ENCODE peak calls at places on chromosome 22, in six cellular contexts. One of them, this sample, is unnamed.

GRCh38 chr22:27986459-27986858 is 67.4 kb upstream of the PITPNB start:
- DNase-seq in KBM-7: no peak
- DNase-seq in posterior vena cava: no peak
- DNase-seq in lung microvascular endothelial cell: no peak
- DNase-seq in esophagus squamous epithelium: no peak
- DNase-seq in progenitor cell of endocrine pancreas: no peak
- DNase-seq in this sample: no peak

GRCh38 chr22:37156686-37157435 is 7.1 kb upstream of the IL2RB start:
- DNase-seq in KBM-7: no peak
- DNase-seq in posterior vena cava: no peak
- DNase-seq in lung microvascular endothelial cell: no peak
- DNase-seq in esophagus squamous epithelium: no peak
- DNase-seq in progenitor cell of endocrine pancreas: no peak
- DNase-seq in this sample: no peak

GRCh38 chr22:29706991-29707390 is 12.8 kb upstream of the CABP7 start:
- DNase-seq in KBM-7: no peak
- DNase-seq in posterior vena cava: no peak
- DNase-seq in lung microvascular endothelial cell: no peak
- DNase-seq in esophagus squamous epithelium: no peak
- DNase-seq in progenitor cell of endocrine pancreas: no peak
- DNase-seq in this sample: no peak

GRCh38 chr22:37222440-37222971 is 10.2 kb upstream of the SSTR3 start:
- DNase-seq in KBM-7: no peak
- DNase-seq in posterior vena cava: no peak
- DNase-seq in lung microvascular endothelial cell: no peak
- DNase-seq in esophagus squamous epithelium: no peak
- DNase-seq in progenitor cell of endocrine pancreas: no peak
- DNase-seq in this sample: no peak

GRCh38 chr22:30472994-30473720 is 1.3 kb upstream of the SEC14L3 start:
- DNase-seq in KBM-7: no peak
- DNase-seq in posterior vena cava: no peak
- DNase-seq in lung microvascular endothelial cell: no peak
- DNase-seq in esophagus squamous epithelium: no peak
- DNase-seq in progenitor cell of endocrine pancreas: no peak
- DNase-seq in this sample: no peak

GRCh38 chr22:19012308-19012990 is 76.4 kb upstream of the PRODH start:
- DNase-seq in KBM-7: no peak
- DNase-seq in posterior vena cava: no peak
- DNase-seq in lung microvascular endothelial cell: no peak
- DNase-seq in esophagus squamous epithelium: no peak
- DNase-seq in progenitor cell of endocrine pancreas: no peak
- DNase-seq in this sample: no peak

GRCh38 chr22:25564979-25565677 is 653 bp downstream of the GRK3 start:
- DNase-seq in KBM-7: peak
- DNase-seq in posterior vena cava: no peak
- DNase-seq in lung microvascular endothelial cell: peak
- DNase-seq in esophagus squamous epithelium: no peak
- DNase-seq in progenitor cell of endocrine pancreas: peak
- DNase-seq in this sample: peak

GRCh38 chr22:31173386-31174145 is 13.6 kb downstream of the RNF185 start:
- DNase-seq in KBM-7: no peak
- DNase-seq in posterior vena cava: no peak
- DNase-seq in lung microvascular endothelial cell: no peak
- DNase-seq in esophagus squamous epithelium: no peak
- DNase-seq in progenitor cell of endocrine pancreas: no peak
- DNase-seq in this sample: no peak

GRCh38 chr22:43005106-43005505 is 9.8 kb downstream of the PACSIN2 start:
- DNase-seq in KBM-7: no peak
- DNase-seq in posterior vena cava: no peak
- DNase-seq in lung microvascular endothelial cell: no peak
- DNase-seq in esophagus squamous epithelium: no peak
- DNase-seq in progenitor cell of endocrine pancreas: no peak
- DNase-seq in this sample: no peak